ENCODE peak calls at places on chromosomes 1 and 21, in nine cellular contexts. M is activated gamma-delta T cell treated with anti-CD3 and anti-CD28 coated beads, Interleukin-2, amount 50 U/mL, for 16 hours; Z is MM.1S; T is A172; X is NCI-H226; U is EH; J is hepatocyte; G is H7; V is T-helper 1 cell. E is an unnamed sample.
A peak's percentile ranks its signal among the peaks of the same experiment; 100 is the strongest.

GRCh38 chr1:29291756-29292155 is 55.4 kb downstream of the PTPRU start:
- DNase-seq in M (no peak), U (no peak), X (no peak), V (no peak), T (no peak), Z (no peak), J (no peak), G (no peak), E (no peak)

GRCh38 chr21:26124421-26124833 is 46.1 kb downstream of the APP start:
- DNase-seq in G (no peak), T (no peak), Z (no peak), M (no peak), X (peak; percentile 44), J (peak; percentile 14), U (peak; percentile 57), V (no peak), E (no peak)

GRCh38 chr21:28256420-28256831 is 736.3 kb downstream of the LTN1 start:
- DNase-seq in X (peak; percentile 32), U (peak; percentile 91), J (peak; percentile 80), M (no peak), T (no peak), Z (no peak), G (no peak), V (no peak), E (no peak)

GRCh38 chr1:204746838-204747442 is 61.4 kb upstream of the LRRN2 start:
- DNase-seq in M (peak; percentile 31), X (no peak), U (peak; percentile 55), J (peak; percentile 72), V (peak; percentile 21), Z (peak; percentile 76), G (peak; percentile 59), T (peak; percentile 66), E (peak; percentile 65)

GRCh38 chr1:145959957-145960467 is 2.2 kb upstream of the LIX1L start:
- DNase-seq in G (no peak), Z (no peak), U (no peak), M (no peak), V (no peak), J (no peak), X (no peak), T (no peak), E (no peak)

GRCh38 chr1:45266151-45266801 is 59.9 kb upstream of the ZSWIM5 start:
- DNase-seq in T (peak; percentile 66), J (peak; percentile 58), G (no peak), V (no peak), Z (no peak), M (no peak), U (peak; percentile 88), X (peak; percentile 83), E (no peak)

GRCh38 chr1:17305576-17306095 is 2.4 kb upstream of the PADI4 start:
- DNase-seq in U (no peak), T (no peak), Z (no peak), G (no peak), V (no peak), X (no peak), J (no peak), M (no peak), E (no peak)

GRCh38 chr1:24709748-24710416 is 35.4 kb upstream of the CLIC4 start:
- DNase-seq in M (no peak), X (no peak), T (no peak), J (no peak), U (no peak), Z (no peak), G (no peak), V (no peak), E (no peak)

GRCh38 chr1:31714442-31715096 is 10.8 kb upstream of the COL16A1 start:
- DNase-seq in U (peak; percentile 91), J (peak; percentile 89), M (no peak), V (no peak), Z (peak; percentile 47), T (no peak), G (peak; percentile 89), X (peak; percentile 73), E (peak; percentile 84)

GRCh38 chr1:179447489-179447888 is 81.7 kb downstream of the AXDND1 start:
- DNase-seq in U (peak; percentile 11), T (peak; percentile 19), Z (peak; percentile 18), J (no peak), X (no peak), M (no peak), V (no peak), G (peak; percentile 49), E (peak; percentile 49)

GRCh38 chr1:226128487-226129075 is 58.0 kb downstream of the ACBD3 start:
- DNase-seq in V (no peak), J (peak; percentile 59), M (no peak), U (peak; percentile 83), T (peak; percentile 16), Z (no peak), X (no peak), G (peak; percentile 35), E (no peak)

GRCh38 chr1:243945727-243946126 is 95.7 kb upstream of the AKT3 start:
- DNase-seq in G (no peak), V (no peak), T (no peak), X (no peak), J (no peak), M (no peak), Z (no peak), U (no peak), E (no peak)

GRCh38 chr1:224331326-224331725 is 1.4 kb upstream of the NVL start:
- DNase-seq in V (no peak), X (no peak), U (no peak), M (no peak), Z (no peak), G (no peak), T (no peak), J (no peak), E (no peak)

GRCh38 chr1:32246888-32247273 is at the start of gene FAM167B:
- DNase-seq in J (no peak), U (peak; percentile 97), M (no peak), T (peak; percentile 61), X (peak; percentile 74), G (peak; percentile 21), V (no peak), Z (no peak), E (no peak)